ENCODE peak calls at places on chromosomes 2 and 18, in seven cellular contexts. A is NCI-H526; Z is stimulated activated CD4-positive, alpha-beta T cell treated with anti-CD3 and anti-CD28 coated beads, Interleukin-4, amount 100 ng/mL, for 4 hours; M is HCT116; K is T-helper 2 cell; V is HEK293T; E is foreskin keratinocyte. C is an unnamed sample.

GRCh38 chr2:160630801-160631590 is 137.4 kb upstream of the RBMS1 start:
- DNase-seq in A (no peak), Z (no peak), M (no peak), K (peak), V (no peak), E (no peak), C (no peak)

GRCh38 chr2:47867205-47867604 is 39.1 kb downstream of the FBXO11 start:
- DNase-seq in A (no peak), Z (no peak), M (peak), K (no peak), V (no peak), E (peak), C (no peak)

GRCh38 chr2:30305235-30305634 is 73.9 kb downstream of the LBH start:
- DNase-seq in A (no peak), Z (no peak), M (no peak), K (no peak), V (no peak), E (peak), C (no peak)

GRCh38 chr2:101770672-101771071 is 73.2 kb downstream of the MAP4K4 start:
- DNase-seq in A (peak), Z (no peak), M (peak), K (no peak), V (peak), E (peak), C (no peak)

GRCh38 chr2:44268259-44268649 is 7.0 kb upstream of the SLC3A1 start:
- DNase-seq in A (no peak), Z (no peak), M (no peak), K (no peak), V (no peak), E (peak), C (no peak)

GRCh38 chr2:240642806-240643092 is 17.5 kb downstream of the GPR35 start:
- DNase-seq in A (no peak), Z (no peak), M (no peak), K (no peak), V (no peak), E (no peak), C (no peak)

GRCh38 chr2:3132466-3132865 is 245.2 kb downstream of the EIPR1 start:
- DNase-seq in A (no peak), Z (no peak), M (no peak), K (no peak), V (no peak), E (no peak), C (no peak)

GRCh38 chr2:39099820-39100728 is 20.8 kb downstream of the SOS1 start:
- DNase-seq in A (peak), Z (no peak), M (no peak), K (peak), V (no peak), E (peak), C (no peak)

GRCh38 chr2:62501794-62502500 is 4.0 kb downstream of the TMEM17 start:
- DNase-seq in A (no peak), Z (no peak), M (no peak), K (no peak), V (no peak), E (peak), C (no peak)

GRCh38 chr2:8334866-8335325 is 347.0 kb upstream of the ID2 start:
- DNase-seq in A (no peak), Z (no peak), M (no peak), K (no peak), V (no peak), E (no peak), C (no peak)

GRCh38 chr2:70357076-70358071 is 55.5 kb upstream of the FAM136A start:
- DNase-seq in A (no peak), Z (no peak), M (no peak), K (no peak), V (no peak), E (peak), C (no peak)

GRCh38 chr2:63729362-63729761 is 112.3 kb upstream of the UGP2 start:
- DNase-seq in A (no peak), Z (no peak), M (no peak), K (no peak), V (no peak), E (no peak), C (no peak)

GRCh38 chr2:101040072-101040471 is 38.0 kb downstream of the RPL31 start:
- DNase-seq in A (no peak), Z (no peak), M (no peak), K (no peak), V (no peak), E (no peak), C (no peak)

GRCh38 chr2:218396688-218397501 is 2.8 kb upstream of the CTDSP1 start:
- DNase-seq in A (peak), Z (no peak), M (no peak), K (peak), V (no peak), E (no peak), C (peak)

GRCh38 chr18:8264861-8265411 is 344.3 kb upstream of the RAB12 start:
- DNase-seq in A (no peak), Z (no peak), M (no peak), K (no peak), V (no peak), E (peak), C (no peak)

GRCh38 chr2:7191927-7192326 is 274.7 kb downstream of the RNF144A start:
- DNase-seq in A (no peak), Z (no peak), M (no peak), K (no peak), V (no peak), E (peak), C (no peak)

GRCh38 chr2:188974184-188974583 is at the start of gene COL3A1:
- DNase-seq in A (no peak), Z (no peak), M (no peak), K (no peak), V (no peak), E (no peak), C (no peak)

GRCh38 chr2:45024600-45025291 is 15.5 kb upstream of the SIX2 start:
- DNase-seq in A (no peak), Z (no peak), M (peak), K (no peak), V (no peak), E (peak), C (no peak)

GRCh38 chr2:173998386-173998785 is 33.2 kb upstream of the SP3 start:
- DNase-seq in A (no peak), Z (no peak), M (no peak), K (no peak), V (no peak), E (no peak), C (no peak)

GRCh38 chr2:70663411-70663810 is 104.6 kb downstream of the ADD2 start:
- DNase-seq in A (no peak), Z (no peak), M (no peak), K (no peak), V (no peak), E (no peak), C (no peak)

GRCh38 chr18:62249478-62250097 is 62.5 kb downstream of the RELCH start:
- DNase-seq in A (peak), Z (peak), M (peak), K (peak), V (peak), E (peak), C (peak)

GRCh38 chr2:71882949-71883472 is 264.7 kb downstream of the CYP26B1 start:
- DNase-seq in A (no peak), Z (no peak), M (peak), K (no peak), V (no peak), E (peak), C (no peak)

GRCh38 chr2:234571620-234572407 is 74.9 kb upstream of the ARL4C start:
- DNase-seq in A (peak), Z (no peak), M (no peak), K (no peak), V (no peak), E (peak), C (no peak)

GRCh38 chr2:235939471-235939870 is 228.7 kb downstream of the GBX2 start:
- DNase-seq in A (no peak), Z (no peak), M (no peak), K (no peak), V (no peak), E (no peak), C (no peak)

GRCh38 chr2:3107567-3107966 is 270.1 kb downstream of the EIPR1 start:
- DNase-seq in A (no peak), Z (no peak), M (no peak), K (no peak), V (peak), E (no peak), C (no peak)

GRCh38 chr2:64659252-64659651 is 5.5 kb upstream of the SERTAD2 start:
- DNase-seq in A (no peak), Z (no peak), M (no peak), K (no peak), V (no peak), E (no peak), C (no peak)

GRCh38 chr2:19874726-19875125 is 27.1 kb downstream of the TTC32 start:
- DNase-seq in A (no peak), Z (no peak), M (no peak), K (no peak), V (no peak), E (no peak), C (no peak)

GRCh38 chr2:33136570-33136969 is 189.8 kb downstream of the LTBP1 start:
- DNase-seq in A (no peak), Z (no peak), M (no peak), K (peak), V (no peak), E (no peak), C (no peak)

GRCh38 chr2:160984426-160985077 is 175.7 kb upstream of the TANK start:
- DNase-seq in A (no peak), Z (no peak), M (no peak), K (no peak), V (no peak), E (no peak), C (no peak)

GRCh38 chr2:65379721-65380171 is 52.7 kb downstream of the SPRED2 start:
- DNase-seq in A (no peak), Z (no peak), M (no peak), K (no peak), V (no peak), E (no peak), C (no peak)

GRCh38 chr2:205762883-205763282 is 80.6 kb downstream of the NRP2 start:
- DNase-seq in A (no peak), Z (no peak), M (no peak), K (no peak), V (no peak), E (no peak), C (no peak)

GRCh38 chr2:219441451-219442205 is 7.0 kb downstream of the SPEG start:
- DNase-seq in A (peak), Z (peak), M (no peak), K (peak), V (peak), E (peak), C (peak)

GRCh38 chr2:85972355-85972754 is 83.6 kb upstream of the ST3GAL5 start:
- DNase-seq in A (no peak), Z (no peak), M (no peak), K (no peak), V (no peak), E (no peak), C (no peak)

GRCh38 chr2:190069936-190070696 is 7.6 kb upstream of the MSTN start:
- DNase-seq in A (peak), Z (no peak), M (peak), K (peak), V (peak), E (peak), C (no peak)

GRCh38 chr18:76913583-76913982 is 91.2 kb downstream of the ZNF236 start:
- DNase-seq in A (peak), Z (no peak), M (no peak), K (no peak), V (no peak), E (no peak), C (no peak)

GRCh38 chr2:119264781-119265692 is 41.4 kb downstream of the STEAP3 start:
- DNase-seq in A (peak), Z (peak), M (peak), K (peak), V (peak), E (peak), C (no peak)

GRCh38 chr18:10213526-10213925 is 240.9 kb upstream of the APCDD1 start:
- DNase-seq in A (no peak), Z (no peak), M (no peak), K (peak), V (no peak), E (peak), C (no peak)

GRCh38 chr2:96631804-96632435 is 6.2 kb downstream of the KANSL3 start:
- DNase-seq in A (no peak), Z (no peak), M (no peak), K (no peak), V (no peak), E (no peak), C (no peak)

GRCh38 chr2:106113362-106113971 is 80.6 kb downstream of the UXS1 start:
- DNase-seq in A (peak), Z (no peak), M (no peak), K (no peak), V (no peak), E (no peak), C (no peak)